ENCODE peak calls at places on chromosome 9, in eight cellular contexts. D, W, U, K, R, G, F and B are unnamed samples.

GRCh38 chr9:101706261-101706798 is 32.1 kb downstream of the GRIN3A start:
- DNase-seq in W (no peak), G (no peak), F (no peak), U (no peak), K (no peak), R (no peak), D (no peak), B (no peak)

GRCh38 chr9:35726876-35727438 is 5.0 kb downstream of the TLN1 start:
- DNase-seq in R (peak), K (no peak), G (peak), D (no peak), F (no peak), U (no peak), W (peak), B (no peak)

GRCh38 chr9:111872886-111873285 is 23.7 kb upstream of the UGCG start:
- DNase-seq in U (no peak), G (no peak), F (no peak), R (no peak), W (no peak), D (no peak), K (no peak), B (no peak)

GRCh38 chr9:96186601-96187011 is 115.4 kb downstream of the HSD17B3 start:
- DNase-seq in W (no peak), R (no peak), U (peak), D (peak), G (peak), K (no peak), F (no peak), B (peak)

GRCh38 chr9:93126151-93126781 is 7.8 kb downstream of the NINJ1 start:
- DNase-seq in D (no peak), W (no peak), U (no peak), F (peak), R (peak), K (peak), G (peak), B (peak)

GRCh38 chr9:75083188-75083976 is 4.6 kb downstream of the NMRK1 start:
- DNase-seq in G (peak), F (no peak), D (peak), K (no peak), U (peak), R (no peak), W (no peak), B (no peak)

GRCh38 chr9:84397822-84398221 is 57.3 kb upstream of the SLC28A3 start:
- DNase-seq in G (no peak), W (no peak), R (no peak), U (no peak), K (no peak), D (no peak), F (no peak), B (no peak)

GRCh38 chr9:72577212-72577753 is 55.9 kb downstream of the TMC1 start:
- DNase-seq in D (no peak), U (no peak), R (peak), K (no peak), G (no peak), W (peak), F (no peak), B (no peak)

GRCh38 chr9:14441976-14442651 is 128.2 kb upstream of the NFIB start:
- DNase-seq in U (no peak), D (no peak), K (no peak), W (peak), G (no peak), R (no peak), F (no peak), B (no peak)

GRCh38 chr9:6414291-6414690 is 1.3 kb downstream of the UHRF2 start:
- DNase-seq in W (no peak), G (no peak), U (no peak), F (no peak), K (no peak), D (no peak), R (no peak), B (no peak)

GRCh38 chr9:80127920-80128319 is 556.2 kb downstream of the TLE4 start:
- DNase-seq in U (no peak), K (no peak), F (no peak), R (no peak), D (no peak), G (no peak), W (no peak), B (no peak)

GRCh38 chr9:116058421-116058820 is 95.2 kb upstream of the PAPPA start:
- DNase-seq in U (no peak), D (no peak), K (no peak), W (peak), R (no peak), G (no peak), F (no peak), B (no peak)

GRCh38 chr9:97292200-97292599 is 15.3 kb upstream of the CCDC180 start:
- DNase-seq in K (no peak), W (no peak), F (no peak), G (no peak), U (no peak), D (no peak), R (no peak), B (no peak)

GRCh38 chr9:101758300-101758930 is 20.0 kb upstream of the GRIN3A start:
- DNase-seq in G (no peak), R (no peak), K (no peak), D (no peak), W (no peak), U (no peak), F (no peak), B (no peak)

GRCh38 chr9:121321039-121321503 is 49.0 kb downstream of the STOM start:
- DNase-seq in W (peak), D (no peak), G (no peak), U (no peak), R (peak), F (no peak), K (no peak), B (no peak)

GRCh38 chr9:14075218-14075617 is 238.7 kb downstream of the NFIB start:
- DNase-seq in U (no peak), G (no peak), F (no peak), R (no peak), K (no peak), W (no peak), D (no peak), B (no peak)

GRCh38 chr9:103183569-103184191 is 188.5 kb downstream of the CYLC2 start:
- DNase-seq in U (peak), D (no peak), F (no peak), K (no peak), R (no peak), W (peak), G (no peak), B (peak)

GRCh38 chr9:132946624-132947295 is 2.3 kb upstream of the TSC1 start:
- DNase-seq in G (no peak), R (peak), K (no peak), F (no peak), D (no peak), U (no peak), W (peak), B (no peak)

GRCh38 chr9:123348317-123348992 is 7.5 kb upstream of the CRB2 start:
- DNase-seq in W (no peak), F (no peak), R (no peak), U (no peak), K (no peak), G (no peak), D (no peak), B (no peak)

GRCh38 chr9:92723299-92723625 is 41.4 kb downstream of the BICD2 start:
- DNase-seq in R (no peak), F (no peak), D (no peak), W (no peak), U (no peak), K (no peak), G (no peak), B (no peak)

GRCh38 chr9:19631181-19631580 is 157.7 kb downstream of the SLC24A2 start:
- DNase-seq in W (no peak), R (no peak), F (no peak), K (no peak), D (no peak), G (no peak), U (no peak), B (no peak)

GRCh38 chr9:99085949-99086948 is 18.7 kb upstream of the TGFBR1 start:
- DNase-seq in U (no peak), G (no peak), F (no peak), W (no peak), D (no peak), K (no peak), R (no peak), B (no peak)

GRCh38 chr9:125904155-125904841 is 157.1 kb downstream of the PBX3 start:
- DNase-seq in D (no peak), K (no peak), R (no peak), U (no peak), W (no peak), F (no peak), G (no peak), B (no peak)

GRCh38 chr9:132018957-132019405 is 60.7 kb downstream of the MED27 start:
- DNase-seq in G (no peak), W (no peak), K (no peak), F (no peak), D (no peak), R (no peak), U (peak), B (no peak)

GRCh38 chr9:97534961-97535594 is 33.6 kb downstream of the TMOD1 start:
- DNase-seq in F (no peak), G (no peak), U (no peak), R (peak), D (no peak), K (no peak), W (no peak), B (no peak)

GRCh38 chr9:108803666-108804065 is 52.1 kb downstream of the ACTL7B start:
- DNase-seq in D (no peak), U (no peak), R (no peak), F (no peak), W (no peak), K (no peak), G (no peak), B (no peak)
- H3K27ac ChIP-seq in D (no peak), U (no peak), R (peak), F (no peak), W (no peak), K (no peak), G (no peak), B (no peak)

GRCh38 chr9:114006931-114007691 is 71.0 kb downstream of the AMBP start:
- DNase-seq in D (peak), F (no peak), G (no peak), U (peak), W (no peak), R (peak), K (no peak), B (peak)
- H3K4me3 ChIP-seq in D (no peak), F (no peak), G (no peak), U (no peak), W (no peak), R (no peak), K (no peak), B (no peak)

GRCh38 chr9:91421987-91422765 is 1.5 kb downstream of the NFIL3 start:
- DNase-seq in G (peak), W (no peak), U (peak), F (no peak), R (peak), D (no peak), K (no peak), B (peak)

GRCh38 chr9:91421022-91421765 is 2.4 kb downstream of the NFIL3 start:
- DNase-seq in R (peak), F (peak), D (no peak), U (peak), K (no peak), W (no peak), G (peak), B (peak)

GRCh38 chr9:91417602-91418218 is 5.9 kb downstream of the NFIL3 start:
- DNase-seq in G (no peak), U (no peak), W (no peak), R (no peak), F (no peak), K (no peak), D (no peak), B (no peak)

GRCh38 chr9:91420471-91421021 is 3.1 kb downstream of the NFIL3 start:
- DNase-seq in U (no peak), K (no peak), G (no peak), R (no peak), F (no peak), D (no peak), W (no peak), B (no peak)

DNA sequence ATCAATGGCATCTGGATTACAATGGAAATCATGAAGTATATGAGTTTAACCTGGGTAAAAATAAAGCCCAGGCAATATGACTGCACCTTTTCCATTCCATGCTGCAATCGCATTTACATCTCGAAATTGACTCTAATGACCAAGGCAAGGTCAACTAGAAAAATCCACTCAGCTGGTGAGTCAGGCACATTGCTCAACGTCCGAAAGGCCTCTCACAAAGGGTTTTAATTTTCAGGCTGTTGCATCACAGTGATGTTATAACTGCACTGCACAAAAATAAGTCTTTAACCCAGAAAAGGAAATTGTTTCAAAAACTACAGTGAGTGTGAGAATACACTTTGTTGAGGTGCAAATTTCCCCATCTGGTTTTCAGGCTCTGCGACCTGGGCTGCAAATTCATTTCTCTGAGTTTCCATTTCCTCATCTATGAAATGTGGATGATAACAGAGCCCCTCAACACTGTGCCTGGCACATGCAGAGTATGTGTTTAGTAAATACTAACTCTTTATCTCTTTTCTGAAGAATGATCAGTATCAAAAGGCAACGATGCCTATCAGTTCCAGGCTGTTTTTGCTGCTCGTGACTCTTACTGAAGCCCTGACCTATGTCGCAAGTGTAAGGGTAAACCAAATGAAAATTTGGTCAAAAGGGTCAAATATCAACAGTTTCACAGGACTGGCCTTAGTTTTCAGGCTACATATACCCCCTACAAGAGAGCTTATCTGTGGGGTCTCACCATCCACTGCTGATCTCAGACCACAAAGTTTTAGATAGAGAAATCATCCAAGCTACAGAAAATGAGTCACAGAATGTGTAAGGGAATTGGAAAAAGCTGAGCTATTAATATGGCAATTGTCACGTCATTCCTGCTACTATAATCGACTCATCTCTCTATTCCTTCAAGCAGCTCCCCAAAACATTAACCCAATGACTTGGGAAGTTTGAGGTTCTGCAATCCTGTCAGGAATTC is 4.1 kb downstream of the NFIL3 start:
- DNase-seq in D (peak), F (no peak), U (peak), K (no peak), G (peak), R (peak), W (peak), B (no peak)
- TF ChIP-seq POLR2A in D (no peak), F (no peak), U (peak), K (no peak), G (no peak), R (peak), W (no peak), B (no peak)

DNA sequence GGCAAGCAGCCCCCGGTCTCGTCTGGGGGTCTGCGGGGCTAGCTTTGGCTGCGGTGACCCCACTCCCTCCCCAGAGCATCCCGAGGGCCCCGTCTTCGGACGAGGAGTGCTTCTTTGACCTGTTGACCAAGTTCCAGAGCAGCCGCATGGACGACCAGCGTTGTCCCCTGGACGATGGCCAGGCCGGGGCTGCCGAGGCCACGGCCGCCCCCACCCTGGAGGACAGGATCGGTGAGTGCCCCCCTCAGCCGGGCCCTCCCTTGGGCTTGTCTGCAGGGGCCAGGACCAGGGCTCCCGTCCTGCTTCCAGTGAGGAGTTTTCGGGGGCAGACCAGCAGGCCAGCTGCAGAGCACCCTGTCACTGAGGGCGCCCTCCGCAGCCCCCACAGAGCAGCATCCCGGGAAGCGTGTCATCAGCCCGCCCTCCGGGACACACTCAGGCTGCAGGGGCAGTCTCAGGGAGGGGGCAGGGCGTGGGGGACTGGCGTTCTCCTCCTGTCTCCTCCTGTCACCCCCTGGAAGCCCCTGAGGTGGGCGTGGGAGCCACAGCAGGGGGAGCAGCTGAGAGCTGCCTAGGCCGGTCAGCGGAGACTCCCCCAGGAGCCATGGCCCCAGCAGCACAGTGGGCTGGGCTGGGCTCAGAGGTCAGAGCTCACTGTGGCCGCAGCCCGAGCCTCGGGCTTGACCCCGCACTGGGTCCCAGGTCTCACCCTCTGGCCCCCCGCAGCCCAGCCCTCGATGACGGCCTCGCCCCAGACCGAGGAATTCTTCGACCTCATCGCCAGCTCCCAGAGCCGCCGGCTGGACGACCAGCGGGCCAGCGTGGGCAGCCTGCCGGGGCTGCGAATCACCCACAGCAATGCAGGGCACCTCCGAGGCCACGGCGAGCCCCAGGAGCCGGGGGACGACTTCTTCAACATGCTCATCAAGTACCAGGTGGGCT is 7.7 kb downstream of the DNLZ start:
- DNase-seq in D (no peak), R (no peak), K (no peak), U (no peak), F (no peak), G (no peak), W (no peak), B (no peak)
- H3K27ac ChIP-seq in D (no peak), R (peak), K (peak), U (no peak), F (peak), G (no peak), W (peak), B (no peak)